ENCODE peak calls at places on chromosomes 4 and X, in four cellular contexts. Q is progenitor cell of endocrine pancreas, L is H9, E is lower leg skin. I is an unnamed sample.

GRCh38 chr4:37243722-37244582 is 591 bp upstream of the NWD2 start:
- DNase-seq in Q (peak; percentile 52), E (no peak), L (peak; percentile 80), I (peak; percentile 14)

GRCh38 chr4:135948797-135949196 is 1583.5 kb downstream of the PCDH18 start:
- DNase-seq in Q (no peak), L (no peak), E (no peak), I (no peak)

GRCh38 chr4:6192245-6192644 is 8.1 kb downstream of the JAKMIP1 start:
- DNase-seq in L (no peak), Q (no peak), E (peak; percentile 6), I (no peak)

GRCh38 chr4:44848466-44848865 is 122.1 kb upstream of the GNPDA2 start:
- DNase-seq in Q (no peak), L (no peak), E (no peak), I (no peak)

GRCh38 chr4:149158852-149159251 is 656.8 kb downstream of the IQCM start:
- DNase-seq in Q (no peak), L (no peak), E (no peak), I (no peak)

GRCh38 chr4:8393593-8394038 is 46.9 kb downstream of the ACOX3 start:
- DNase-seq in Q (no peak), L (no peak), E (no peak), I (peak; percentile 26)

GRCh38 chrX:15242899-15243555 is 26.9 kb downstream of the ASB9 start:
- DNase-seq in L (no peak), Q (no peak), E (no peak), I (peak; percentile 18)

GRCh38 chr4:112770111-112770510 is 133.2 kb downstream of the LARP7 start:
- DNase-seq in L (no peak), Q (no peak), E (no peak), I (no peak)

GRCh38 chrX:72540318-72540717 is 32.3 kb downstream of the HDAC8 start:
- DNase-seq in Q (no peak), L (no peak), E (no peak), I (no peak)

GRCh38 chr4:118327554-118328241 is 25.1 kb downstream of the PRSS12 start:
- DNase-seq in E (no peak), L (no peak), Q (no peak), I (no peak)

GRCh38 chr4:113278324-113278934 is 229.0 kb downstream of the ANK2 start:
- DNase-seq in Q (peak; percentile 66), E (peak; percentile 91), L (peak; percentile 80), I (peak; percentile 78)

GRCh38 chr4:6270691-6271121 is 1.1 kb downstream of the WFS1 start:
- DNase-seq in E (no peak), L (no peak), Q (no peak), I (no peak)

GRCh38 chr4:83490876-83491450 is 6.1 kb upstream of the ABRAXAS1 start:
- DNase-seq in E (no peak), Q (no peak), L (no peak), I (no peak)

GRCh38 chr4:107519057-107519456 is 201.0 kb downstream of the PAPSS1 start:
- DNase-seq in E (no peak), Q (peak; percentile 10), L (no peak), I (no peak)
- TF ChIP-seq CTCF in E (no peak), Q (peak; percentile 80), L (peak; percentile 73), I (peak; percentile 73)

GRCh38 chr4:77193511-77194236 is 36.7 kb downstream of the CCNG2 start:
- DNase-seq in E (peak; percentile 90), Q (no peak), L (peak; percentile 91), I (no peak)
- TF ChIP-seq CTCF in E (no peak), Q (no peak), L (no peak), I (no peak)

DNA sequence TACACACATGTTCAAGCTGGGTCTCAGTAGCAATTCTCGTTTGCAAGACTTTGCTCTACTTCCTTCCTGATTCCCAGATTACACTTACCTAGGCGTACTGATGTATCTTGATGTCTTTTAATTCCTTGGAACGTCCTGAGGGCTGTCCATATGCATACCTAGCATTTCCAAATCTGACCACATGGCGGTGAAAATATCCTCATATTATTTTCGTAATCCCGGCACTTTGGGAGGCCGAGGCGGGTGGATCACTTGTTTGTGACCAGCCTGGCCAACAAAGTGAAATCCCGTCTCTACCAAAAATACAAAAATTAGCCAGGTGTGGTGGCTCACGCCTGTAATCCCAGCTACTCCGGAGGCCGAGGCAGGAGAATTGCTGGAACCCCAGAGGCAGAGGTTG is 1786.3 kb upstream of the TENM3 start:
- DNase-seq in E (no peak), Q (no peak), L (no peak), I (no peak)
- TF ChIP-seq CTCF in E (no peak), Q (peak; percentile 20), L (peak; percentile 57), I (peak; percentile 39)

DNA sequence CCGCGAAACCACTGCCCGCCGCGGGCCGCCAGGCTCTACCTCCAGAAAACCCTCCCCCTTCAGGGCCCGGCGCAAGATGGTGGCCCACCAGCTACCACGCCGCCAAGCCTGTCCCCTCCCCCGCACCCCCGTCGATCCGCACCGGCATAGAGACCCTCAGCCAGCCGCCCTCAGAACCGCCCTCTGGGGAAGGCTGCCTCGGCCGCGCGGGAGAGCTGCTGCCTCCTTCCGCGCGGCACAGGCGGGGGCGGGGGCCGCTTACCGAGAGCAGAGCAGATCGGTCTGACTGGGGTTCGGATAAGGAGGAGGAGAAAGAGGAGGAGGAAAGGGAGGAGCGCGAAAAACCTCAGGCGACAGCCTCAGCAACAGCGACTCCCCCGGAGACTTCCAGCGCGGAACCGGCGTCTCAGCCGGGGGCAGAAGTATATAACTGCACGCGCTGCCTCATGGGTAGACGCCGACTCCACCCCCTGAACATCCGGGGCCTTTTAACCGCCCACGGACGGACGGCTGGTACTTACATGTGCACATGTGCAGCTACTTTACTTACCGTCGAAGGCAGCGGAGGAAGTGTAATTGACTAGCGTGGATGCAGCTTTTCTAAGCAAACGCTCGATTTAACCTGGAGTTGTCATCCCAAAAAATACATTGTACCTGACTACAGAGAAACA is at the start of gene ZNF280C:
- DNase-seq in Q (peak; percentile 73), L (peak; percentile 85), E (peak; percentile 96), I (peak; percentile 78)
- TF ChIP-seq CTCF in Q (peak; percentile 32), L (peak; percentile 32), E (no peak), I (no peak)

DNA sequence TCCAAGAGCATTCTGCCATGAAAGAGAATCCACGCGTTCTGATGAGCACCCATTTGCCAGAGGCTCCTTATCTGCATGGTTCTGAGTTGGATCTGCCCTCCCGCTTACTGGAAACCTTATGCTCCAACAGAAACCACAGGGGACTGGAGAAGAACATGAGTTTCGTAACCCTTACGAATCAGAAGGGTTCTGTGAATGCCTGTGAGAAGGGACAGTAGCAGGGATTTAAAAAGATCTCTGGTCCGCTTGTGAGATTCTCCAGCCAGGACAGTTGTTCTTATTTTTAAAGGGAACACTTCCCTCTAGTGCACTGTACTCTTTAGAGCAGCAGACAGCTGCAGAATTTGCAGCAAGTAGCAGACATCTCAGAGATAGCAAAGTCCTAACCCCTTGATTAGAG is 22.5 kb upstream of the CENPU start:
- DNase-seq in E (no peak), L (no peak), Q (no peak), I (no peak)
- TF ChIP-seq CTCF in E (no peak), L (no peak), Q (no peak), I (no peak)

GRCh38 chr4:17788956-17789355 is 7.5 kb upstream of the FAM184B start:
- DNase-seq in E (no peak), L (no peak), Q (no peak), I (no peak)

GRCh38 chr4:17781831-17782287 is 438 bp upstream of the FAM184B start:
- DNase-seq in E (no peak), Q (no peak), L (no peak), I (peak; percentile 3)

GRCh38 chr4:17787315-17787714 is 5.9 kb upstream of the FAM184B start:
- DNase-seq in E (no peak), L (no peak), Q (no peak), I (no peak)

GRCh38 chr4:17786567-17786966 is 5.1 kb upstream of the FAM184B start:
- DNase-seq in L (no peak), E (no peak), Q (no peak), I (no peak)

GRCh38 chr4:17785858-17786257 is 4.4 kb upstream of the FAM184B start:
- DNase-seq in Q (no peak), L (no peak), E (no peak), I (no peak)
- TF ChIP-seq CTCF in Q (no peak), L (no peak), E (no peak), I (no peak)

I was measured in neural crest cell.